ENCODE peak calls at places on chromosome 6, in six cellular contexts. M is COR-L47, X is pancreas, B is RCC 7860, N is amniotic stem cell, L is ecto neural progenitor cell. S is an unnamed sample.

GRCh38 chr6:36418558-36418957 is 24.1 kb downstream of the PXT1 start:
- DNase-seq in M (no peak), X (no peak), B (no peak), N (no peak), L (no peak), S (no peak)

GRCh38 chr6:149306967-149307366 is 10.5 kb upstream of the TAB2 start:
- DNase-seq in M (no peak), X (no peak), B (peak; percentile 48), N (no peak), L (no peak), S (no peak)

GRCh38 chr6:144176043-144176442 is 25.7 kb downstream of the STX11 start:
- DNase-seq in M (no peak), X (no peak), B (no peak), N (no peak), L (no peak), S (no peak)

GRCh38 chr6:3195695-3196497 is 31.6 kb downstream of the TUBB2B start:
- DNase-seq in M (no peak), X (no peak), B (no peak), N (no peak), L (peak; percentile 67), S (no peak)

GRCh38 chr6:18513253-18513798 is 126.2 kb downstream of the RNF144B start:
- DNase-seq in M (no peak), X (no peak), B (no peak), N (no peak), L (no peak), S (no peak)

GRCh38 chr6:84278311-84278710 is 50.9 kb upstream of the CEP162 start:
- DNase-seq in M (no peak), X (no peak), B (no peak), N (no peak), L (no peak), S (no peak)

GRCh38 chr6:28657756-28658465 is 132.2 kb downstream of the GPX5 start:
- DNase-seq in M (peak; percentile 26), X (no peak), B (peak; percentile 69), N (no peak), L (peak; percentile 78), S (no peak)

GRCh38 chr6:131199568-131200272 is 64.5 kb downstream of the AKAP7 start:
- DNase-seq in M (no peak), X (no peak), B (peak; percentile 48), N (peak; percentile 20), L (peak; percentile 64), S (no peak)

GRCh38 chr6:1536526-1537429 is 72.9 kb upstream of the FOXC1 start:
- DNase-seq in M (no peak), X (no peak), B (no peak), N (no peak), L (no peak), S (no peak)

GRCh38 chr6:151999194-151999593 is 191.7 kb downstream of the ESR1 start:
- DNase-seq in M (no peak), X (no peak), B (no peak), N (no peak), L (no peak), S (no peak)

GRCh38 chr6:17281100-17281496 is at the start of gene RBM24:
- DNase-seq in M (peak; percentile 43), X (peak; percentile 52), B (no peak), N (peak; percentile 47), L (no peak), S (peak; percentile 82)

GRCh38 chr6:137810554-137811120 is 56.4 kb upstream of the TNFAIP3 start:
- DNase-seq in M (no peak), X (no peak), B (no peak), N (no peak), L (no peak), S (no peak)

GRCh38 chr6:100078509-100078908 is 84.5 kb upstream of the MCHR2 start:
- DNase-seq in M (no peak), X (no peak), B (peak; percentile 17), N (no peak), L (peak; percentile 57), S (no peak)

GRCh38 chr6:45500924-45501816 is 123.4 kb upstream of the SUPT3H start:
- DNase-seq in M (no peak), X (no peak), B (no peak), N (no peak), L (no peak), S (no peak)

GRCh38 chr6:135212935-135213334 is 31.8 kb downstream of the MYB start:
- DNase-seq in M (no peak), X (no peak), B (no peak), N (no peak), L (no peak), S (no peak)

GRCh38 chr6:49764571-49765236 is 20.5 kb upstream of the CRISP3 start:
- DNase-seq in M (peak; percentile 32), X (no peak), B (no peak), N (no peak), L (no peak), S (no peak)

GRCh38 chr6:17015144-17015543 is 86.7 kb upstream of the STMND1 start:
- DNase-seq in M (no peak), X (no peak), B (peak; percentile 32), N (no peak), L (no peak), S (no peak)

S was measured in upper lobe of right lung.